ENCODE peak calls at places on chromosomes 16 and 17, in eight cellular contexts. I is GM23248, B is HCT116, U is GM23338, X is fibroblast of lung, C is PC-3, N is HepG2, Z is A673. J is an unnamed sample.

GRCh38 chr17:74842146-74842598 is 17.5 kb downstream of the GRIN2C start:
- DNase-seq in I (peak), N (no peak), Z (no peak), U (peak), B (no peak), X (peak), C (peak), J (no peak)

GRCh38 chr16:3879258-3879886 is 1.1 kb downstream of the CREBBP start:
- DNase-seq in N (no peak), X (no peak), Z (peak), B (no peak), U (peak), C (peak), I (peak), J (no peak)

GRCh38 chr17:11889266-11889665 is 108.0 kb downstream of the ZNF18 start:
- DNase-seq in N (no peak), Z (no peak), B (no peak), I (no peak), U (no peak), X (no peak), C (no peak), J (no peak)

GRCh38 chr16:67561501-67561823 is 864 bp upstream of the CTCF start:
- DNase-seq in B (no peak), U (peak), C (no peak), I (no peak), N (no peak), X (no peak), Z (no peak), J (no peak)

GRCh38 chr17:47219621-47220475 is 10.7 kb downstream of the MYL4 start:
- DNase-seq in X (no peak), C (no peak), N (no peak), U (no peak), B (no peak), Z (no peak), I (no peak), J (no peak)

GRCh38 chr16:73735018-73735417 is 561.6 kb upstream of the PSMD7 start:
- DNase-seq in U (no peak), B (no peak), C (peak), I (peak), Z (no peak), N (peak), X (peak), J (no peak)

GRCh38 chr17:81049973-81050551 is 15.1 kb downstream of the BAIAP2 start:
- DNase-seq in C (peak), Z (no peak), B (peak), U (no peak), X (peak), N (no peak), I (no peak), J (no peak)

GRCh38 chr17:16178836-16179235 is 36.5 kb downstream of the NCOR1 start:
- DNase-seq in C (peak), Z (no peak), B (no peak), U (no peak), N (no peak), X (peak), I (peak), J (no peak)

GRCh38 chr17:50799582-50799981 is 32.3 kb upstream of the ANKRD40CL start:
- DNase-seq in X (no peak), B (no peak), Z (no peak), I (no peak), C (no peak), N (no peak), U (no peak), J (no peak)

GRCh38 chr17:48611681-48612455 is 1.1 kb upstream of the HOXB7 start:
- DNase-seq in N (no peak), B (no peak), C (no peak), X (no peak), Z (peak), U (peak), I (peak), J (no peak)

GRCh38 chr17:48609754-48610281 is 999 bp downstream of the HOXB7 start:
- DNase-seq in U (peak), N (no peak), B (no peak), I (no peak), Z (no peak), X (no peak), C (no peak), J (no peak)

GRCh38 chr17:48608921-48609505 is 1.8 kb downstream of the HOXB7 start:
- DNase-seq in X (no peak), U (no peak), I (no peak), N (no peak), B (no peak), C (no peak), Z (no peak), J (no peak)

GRCh38 chr17:48611213-48611612 is 396 bp upstream of the HOXB7 start:
- DNase-seq in U (no peak), I (peak), X (no peak), N (no peak), C (no peak), Z (peak), B (no peak), J (no peak)

GRCh38 chr17:48610282-48611211 is at the start of gene HOXB7:
- DNase-seq in X (no peak), N (no peak), I (peak), C (no peak), U (peak), Z (peak), B (no peak), J (no peak)
- TF ChIP-seq EZH2 in X (no peak), N (peak), I (no peak), C (no peak), U (peak), Z (no peak), B (no peak), J (no peak)

GRCh38 chr17:48547839-48548686 is 3.2 kb upstream of the HOXB2 start:
- DNase-seq in Z (no peak), X (peak), N (no peak), C (no peak), U (peak), B (no peak), I (peak), J (no peak)

GRCh38 chr17:48545022-48545376 is at the start of gene HOXB2:
- DNase-seq in Z (peak), X (no peak), U (peak), B (no peak), N (no peak), C (no peak), I (peak), J (no peak)

GRCh38 chr17:48545539-48545938 is 630 bp upstream of the HOXB2 start:
- DNase-seq in Z (no peak), B (no peak), C (no peak), X (no peak), I (no peak), U (no peak), N (no peak), J (no peak)

GRCh38 chr17:48546924-48547838 is 2.3 kb upstream of the HOXB2 start:
- DNase-seq in B (no peak), C (no peak), N (no peak), U (no peak), Z (peak), X (peak), I (peak), J (no peak)

GRCh38 chr17:48546187-48546923 is 1.4 kb upstream of the HOXB2 start:
- DNase-seq in C (no peak), U (peak), I (peak), N (no peak), X (no peak), Z (peak), B (no peak), J (no peak)
- TF ChIP-seq EZH2 in C (no peak), U (peak), I (no peak), N (no peak), X (no peak), Z (no peak), B (no peak), J (no peak)

DNA sequence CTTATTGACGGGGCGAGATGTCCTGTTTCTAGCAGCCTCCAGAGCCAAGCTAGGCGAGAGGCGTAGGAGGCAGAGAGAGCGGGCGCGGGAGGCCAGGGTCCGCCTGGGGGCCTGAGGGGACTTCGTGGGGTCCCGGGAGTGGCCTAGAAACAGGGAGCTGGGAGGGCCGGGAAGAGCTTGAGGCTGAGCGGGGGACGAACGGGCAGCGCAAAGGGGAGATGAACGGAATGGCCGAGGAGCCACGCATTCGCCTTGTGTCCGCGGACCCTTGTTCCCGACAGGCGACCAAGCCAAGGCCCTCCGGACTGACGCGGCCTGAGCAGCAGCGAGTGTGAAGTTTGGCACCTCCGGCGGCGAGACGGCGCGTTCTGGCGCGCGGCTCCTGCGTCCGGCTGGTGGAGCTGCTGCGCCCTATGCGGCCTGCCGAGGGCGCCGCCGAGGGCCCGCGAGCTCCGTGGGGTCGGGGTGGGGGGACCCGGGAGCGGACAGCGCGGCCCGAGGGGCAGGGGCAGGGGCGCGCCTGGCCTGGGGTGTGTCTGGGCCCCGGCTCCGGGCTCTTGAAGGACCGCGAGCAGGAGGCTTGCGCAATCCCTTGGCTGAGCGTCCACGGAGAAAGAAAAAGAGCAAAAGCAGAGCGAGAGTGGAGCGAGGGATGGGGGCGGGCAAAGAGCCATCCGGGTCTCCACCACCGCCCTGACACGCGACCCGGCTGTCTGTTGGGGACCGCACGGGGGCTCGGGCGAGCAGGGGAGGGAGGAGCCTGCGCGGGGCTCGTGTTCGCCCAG is 1.2 kb upstream of the CBX4 start:
- DNase-seq in B (no peak), X (no peak), N (no peak), C (no peak), Z (peak), I (peak), U (peak), J (no peak)
- TF ChIP-seq EZH2 in B (no peak), X (peak), N (no peak), C (no peak), Z (no peak), I (peak), U (peak), J (no peak)

GRCh38 chr17:52158450-52159042 is at the start of gene CA10:
- DNase-seq in B (no peak), X (no peak), U (peak), Z (no peak), I (no peak), C (no peak), N (no peak), J (no peak)
- TF ChIP-seq EZH2 in B (no peak), X (no peak), U (no peak), Z (peak), I (peak), C (no peak), N (no peak), J (no peak)

DNA sequence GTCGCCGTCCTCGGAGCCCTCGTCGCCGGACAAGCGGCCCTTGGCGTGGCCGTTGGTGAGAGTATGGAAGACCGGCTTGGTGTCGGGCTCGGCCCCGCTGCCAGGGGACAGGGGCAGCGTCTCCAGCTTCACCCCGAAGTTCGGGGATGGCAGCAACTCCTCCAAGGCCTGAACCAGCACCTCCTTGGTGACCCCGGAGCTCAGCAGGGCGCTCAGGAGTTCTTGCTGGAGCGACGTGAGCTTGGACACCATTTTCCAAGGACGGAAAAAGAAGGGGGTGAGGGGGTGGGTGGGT is 279 bp downstream of the HNF1B start:
- DNase-seq in N (no peak), C (no peak), Z (no peak), X (no peak), U (no peak), I (no peak), B (no peak), J (no peak)
- TF ChIP-seq EZH2 in N (no peak), C (no peak), Z (peak), X (peak), U (no peak), I (no peak), B (no peak), J (no peak)

GRCh38 chr16:10881479-10882030 is 4.6 kb downstream of the CIITA start:
- DNase-seq in B (no peak), I (no peak), C (no peak), U (no peak), X (no peak), Z (no peak), N (no peak), J (no peak)

GRCh38 chr16:10878644-10879498 is 1.9 kb downstream of the CIITA start:
- DNase-seq in U (peak), X (peak), N (no peak), C (peak), B (no peak), I (peak), Z (no peak), J (no peak)

GRCh38 chr16:10880609-10881452 is 3.8 kb downstream of the CIITA start:
- DNase-seq in U (no peak), B (no peak), N (no peak), I (no peak), Z (no peak), C (no peak), X (no peak), J (no peak)

GRCh38 chr16:10878328-10878643 is 1.3 kb downstream of the CIITA start:
- DNase-seq in U (peak), X (no peak), Z (no peak), B (no peak), I (no peak), C (no peak), N (no peak), J (no peak)

GRCh38 chr16:10879681-10880589 is 2.9 kb downstream of the CIITA start:
- DNase-seq in U (no peak), C (no peak), N (no peak), I (no peak), B (no peak), X (no peak), Z (no peak), J (no peak)
- TF ChIP-seq EZH2 in U (peak), C (no peak), N (no peak), I (no peak), B (no peak), X (no peak), Z (no peak), J (no peak)

GRCh38 chr16:31476305-31477219 is 4.6 kb downstream of the TGFB1I1 start:
- DNase-seq in X (no peak), N (peak), Z (no peak), B (no peak), I (no peak), U (peak), C (no peak), J (peak)
- TF ChIP-seq EZH2 in X (no peak), N (no peak), Z (no peak), B (no peak), I (no peak), U (no peak), C (no peak), J (no peak)

DNA sequence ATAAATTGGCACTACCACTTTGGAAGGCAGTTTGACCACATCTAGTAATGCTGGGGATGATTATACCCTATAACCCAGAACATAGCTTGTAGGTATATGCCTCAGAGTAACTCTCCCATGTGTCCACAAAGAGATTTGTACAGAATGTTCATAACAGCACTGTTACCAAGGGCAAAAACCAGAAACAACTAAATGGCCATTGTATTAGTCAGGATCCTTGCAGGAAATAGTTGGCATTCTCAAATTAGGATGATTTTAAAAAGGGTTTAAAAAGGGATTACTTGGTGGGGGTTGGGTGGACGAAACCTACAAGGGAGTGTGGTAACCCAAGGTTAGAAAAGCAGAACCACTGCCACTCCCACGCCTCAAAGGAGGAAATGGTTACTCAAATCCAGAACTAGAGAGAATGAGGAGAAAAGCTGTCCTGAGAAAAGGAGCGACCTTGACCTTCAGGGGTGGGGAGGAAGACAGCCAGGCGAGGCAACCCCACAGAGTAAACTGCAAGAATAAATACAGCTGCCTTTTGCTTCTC is 2.1 kb downstream of the CPPED1 start:
- DNase-seq in I (peak), B (no peak), Z (no peak), N (peak), U (no peak), C (no peak), X (peak), J (no peak)
- TF ChIP-seq EZH2 in I (no peak), B (no peak), Z (no peak), N (no peak), U (no peak), C (no peak), X (no peak), J (no peak)

GRCh38 chr17:78231991-78232759 is 744 bp downstream of the TMEM235 start:
- DNase-seq in N (no peak), C (no peak), B (no peak), I (peak), Z (no peak), X (no peak), U (peak), J (no peak)

GRCh38 chr17:78230996-78231931 is at the start of gene TMEM235:
- DNase-seq in B (no peak), Z (no peak), I (no peak), U (peak), X (no peak), C (no peak), N (no peak), J (no peak)

GRCh38 chr17:78234261-78234865 is 2.9 kb downstream of the TMEM235 start:
- DNase-seq in I (no peak), B (no peak), Z (no peak), U (no peak), N (no peak), X (no peak), C (no peak), J (no peak)

GRCh38 chr17:78233678-78234077 is 2.2 kb downstream of the TMEM235 start:
- DNase-seq in C (no peak), Z (no peak), U (no peak), N (no peak), I (no peak), X (no peak), B (no peak), J (no peak)

DNA sequence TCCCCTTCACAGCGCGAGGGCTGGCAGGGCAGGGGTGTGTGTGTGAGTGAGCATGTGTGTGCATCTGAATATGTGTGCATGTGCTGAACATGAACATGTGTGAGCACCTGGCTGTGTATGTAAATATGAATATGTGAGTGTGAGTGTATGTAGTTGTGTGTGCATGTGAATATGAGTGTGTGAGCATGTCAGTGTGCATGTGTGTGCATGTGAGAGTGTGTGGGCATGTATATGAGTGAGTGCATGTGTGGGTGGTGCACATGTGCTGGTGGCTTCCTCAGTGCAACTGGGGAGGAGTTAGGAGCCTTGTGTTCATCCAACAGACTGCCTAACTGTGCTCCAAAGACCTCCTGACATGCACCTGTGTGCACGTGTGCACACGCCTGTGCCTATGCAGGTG is 1.3 kb downstream of the TMEM235 start:
- DNase-seq in Z (no peak), X (no peak), U (no peak), C (no peak), N (no peak), I (no peak), B (no peak), J (no peak)
- TF ChIP-seq EZH2 in Z (no peak), X (peak), U (no peak), C (no peak), N (no peak), I (no peak), B (no peak), J (no peak)

GRCh38 chr17:7448461-7448860 is 3.6 kb downstream of the CHRNB1 start:
- DNase-seq in C (no peak), Z (no peak), U (no peak), N (no peak), B (no peak), I (no peak), X (no peak), J (no peak)

GRCh38 chr17:7445011-7445927 is at the start of gene CHRNB1:
- DNase-seq in B (peak), C (no peak), X (peak), Z (peak), I (peak), N (peak), U (peak), J (peak)

GRCh38 chr17:7443499-7444485 is 1.1 kb upstream of the CHRNB1 start:
- DNase-seq in X (peak), N (no peak), C (peak), B (no peak), U (no peak), Z (no peak), I (peak), J (no peak)

GRCh38 chr17:7444682-7445010 is 215 bp upstream of the CHRNB1 start:
- DNase-seq in B (no peak), Z (no peak), U (no peak), C (no peak), I (no peak), X (no peak), N (no peak), J (no peak)

DNA sequence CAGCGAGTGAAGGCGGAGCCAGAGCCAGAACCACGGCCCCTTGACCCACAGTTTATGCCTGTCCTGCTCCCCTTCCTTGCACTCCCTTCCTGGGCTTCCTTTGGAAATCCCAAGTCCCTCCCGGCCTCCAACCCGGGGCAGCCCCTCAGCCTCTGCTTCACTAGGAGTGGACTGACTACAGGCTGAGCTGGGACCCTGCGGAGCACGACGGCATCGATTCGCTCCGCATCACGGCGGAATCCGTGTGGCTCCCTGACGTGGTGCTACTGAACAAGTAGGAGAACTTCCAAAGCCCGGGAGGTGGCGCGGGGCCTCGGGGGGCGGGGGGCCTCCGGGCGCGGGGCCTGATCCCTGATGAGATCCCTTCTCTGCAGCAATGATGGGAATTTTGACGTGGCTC is 1.8 kb downstream of the CHRNB1 start:
- DNase-seq in U (peak), B (no peak), Z (no peak), I (peak), X (no peak), N (no peak), C (no peak), J (no peak)
- TF ChIP-seq EZH2 in U (no peak), B (no peak), Z (no peak), I (no peak), X (peak), N (no peak), C (no peak), J (no peak)

J was measured in DND-41.